ENCODE peak calls at places on chromosomes 3 and 15, in five cellular contexts. G is PC-3, S is endothelial cell of umbilical vein, Y is hepatocyte, X is fibroblast of lung. O is an unnamed sample.

GRCh38 chr3:60147249-60147648 is 1097.4 kb upstream of the CFAP20DC start:
- DNase-seq in G (no peak), S (no peak), Y (no peak), X (no peak), O (no peak)

GRCh38 chr3:139112230-139112558 is 67.5 kb upstream of the PRR23C start:
- DNase-seq in G (no peak), S (no peak), Y (no peak), X (no peak), O (no peak)

GRCh38 chr15:91886878-91887277 is 33.4 kb downstream of the SLCO3A1 start:
- DNase-seq in G (no peak), S (no peak), Y (no peak), X (no peak), O (no peak)

GRCh38 chr3:39146083-39146501 is 7.3 kb downstream of the CSRNP1 start:
- DNase-seq in G (no peak), S (no peak), Y (peak), X (no peak), O (no peak)

GRCh38 chr3:80192871-80193270 is 425.1 kb upstream of the ROBO1 start:
- DNase-seq in G (peak), S (peak), Y (no peak), X (peak), O (no peak)

GRCh38 chr15:63551400-63551799 is 45.8 kb upstream of the FBXL22 start:
- DNase-seq in G (peak), S (peak), Y (no peak), X (peak), O (no peak)

GRCh38 chr15:44064706-44065105 is 130.4 kb downstream of the FRMD5 start:
- DNase-seq in G (no peak), S (no peak), Y (no peak), X (no peak), O (no peak)

GRCh38 chr3:142447308-142447851 is 457 bp downstream of the XRN1 start:
- DNase-seq in G (peak), S (peak), Y (peak), X (peak), O (peak)

GRCh38 chr3:187130346-187131066 is 8.8 kb downstream of the RPL39L start:
- DNase-seq in G (peak), S (peak), Y (no peak), X (peak), O (peak)

GRCh38 chr3:167861649-167862048 is 126.1 kb downstream of the SERPINI1 start:
- DNase-seq in G (peak), S (no peak), Y (no peak), X (peak), O (no peak)

GRCh38 chr3:13159890-13160289 is 86.7 kb upstream of the IQSEC1 start:
- DNase-seq in G (peak), S (no peak), Y (no peak), X (no peak), O (no peak)

GRCh38 chr3:160564949-160565441 is 376 bp downstream of the KPNA4 start:
- DNase-seq in G (peak), S (no peak), Y (peak), X (peak), O (peak)

GRCh38 chr15:43067717-43068461 is 37.9 kb downstream of the UBR1 start:
- DNase-seq in G (peak), S (no peak), Y (peak), X (peak), O (no peak)

GRCh38 chr3:52072020-52072419 is 15.6 kb upstream of the DUSP7 start:
- DNase-seq in G (no peak), S (no peak), Y (no peak), X (no peak), O (no peak)

GRCh38 chr3:82707035-82707434 is 945.6 kb upstream of the GBE1 start:
- DNase-seq in G (peak), S (no peak), Y (peak), X (no peak), O (no peak)
- TF ChIP-seq CTCF in G (peak), S (no peak), Y (peak), X (no peak), O (no peak)

GRCh38 chr3:119326976-119327375 is 32.8 kb downstream of the ARHGAP31 start:
- DNase-seq in G (no peak), S (no peak), Y (no peak), X (no peak), O (no peak)

GRCh38 chr3:119322021-119322522 is 27.9 kb downstream of the ARHGAP31 start:
- DNase-seq in G (peak), S (no peak), Y (no peak), X (peak), O (peak)

GRCh38 chr3:119324899-119325298 is 30.7 kb downstream of the ARHGAP31 start:
- DNase-seq in G (no peak), S (no peak), Y (no peak), X (no peak), O (no peak)

GRCh38 chr3:119322523-119323400 is 28.6 kb downstream of the ARHGAP31 start:
- DNase-seq in G (peak), S (peak), Y (peak), X (peak), O (peak)

GRCh38 chr3:119323401-119324107 is 29.4 kb downstream of the ARHGAP31 start:
- DNase-seq in G (peak), S (no peak), Y (peak), X (no peak), O (no peak)
- TF ChIP-seq EZH2 in G (no peak), S (no peak), Y (no peak), X (no peak), O (no peak)

DNA sequence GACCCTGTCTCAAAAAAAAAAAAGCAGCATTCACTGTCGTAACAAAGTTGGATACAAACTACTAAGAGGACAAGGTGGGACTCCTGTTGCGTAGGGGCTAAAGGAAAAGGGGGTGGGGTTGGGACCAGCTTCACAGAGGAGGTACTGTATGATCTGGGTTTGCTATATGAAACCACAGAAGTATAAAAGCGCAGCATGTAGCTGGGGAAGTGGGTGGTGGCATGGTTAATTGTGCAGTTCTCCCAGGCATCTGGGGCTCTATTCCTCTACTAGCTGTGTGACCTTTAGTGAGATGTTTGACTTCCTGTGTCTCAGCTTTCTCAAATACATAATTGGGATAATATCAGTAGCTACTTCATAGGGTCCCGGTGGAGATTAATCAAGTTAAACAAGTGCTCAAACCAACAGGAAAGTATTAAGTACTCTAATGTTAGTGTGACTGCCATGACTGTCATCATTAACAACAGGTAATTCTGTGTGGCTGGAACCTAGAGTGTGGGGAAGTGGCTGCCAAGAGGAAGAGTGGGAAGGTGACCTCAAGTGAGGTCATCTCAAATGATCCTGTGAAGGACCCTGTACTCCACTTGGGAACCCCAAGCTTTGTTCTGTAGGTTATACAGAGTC is 11.5 kb downstream of the PARP16 start:
- DNase-seq in G (no peak), S (no peak), Y (no peak), X (no peak), O (no peak)
- H3K4me2 ChIP-seq in G (no peak), S (no peak), Y (no peak), X (no peak), O (no peak)

DNA sequence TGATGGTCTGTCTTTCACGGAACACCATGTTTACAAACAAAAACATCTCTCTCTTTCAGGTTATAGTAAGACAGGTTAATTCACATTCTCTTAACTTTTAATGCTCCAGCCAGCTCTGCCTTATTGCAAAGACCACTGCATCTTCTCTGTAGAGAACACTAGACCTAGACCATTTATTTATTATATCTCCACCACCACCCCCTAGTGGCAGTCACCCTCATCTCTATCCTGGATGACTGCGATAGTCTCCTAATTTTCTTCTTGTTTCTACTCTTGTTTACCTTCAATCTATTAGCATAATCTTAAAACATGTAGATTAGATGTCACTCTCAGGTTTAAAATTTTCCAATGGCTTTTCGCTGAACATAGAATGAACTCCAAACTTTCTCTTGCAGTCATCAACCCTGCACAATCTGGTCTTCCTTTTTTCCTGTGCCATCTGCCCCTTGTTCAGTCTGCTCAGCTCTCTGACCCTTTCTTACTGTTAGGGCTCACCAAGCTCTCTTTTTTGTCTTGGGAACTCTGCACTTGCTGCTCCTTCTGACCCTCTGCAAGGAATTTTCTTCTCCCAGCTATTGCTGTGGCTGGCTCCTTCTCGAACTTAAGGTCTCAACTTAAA is 155.6 kb downstream of the SQOR start:
- DNase-seq in G (peak), S (peak), Y (peak), X (no peak), O (peak)
- TF ChIP-seq CTCF in G (peak), S (peak), Y (peak), X (peak), O (peak)